ENCODE peak calls at places on chromosome 17, in ten cellular contexts. D, J, E, V, T, K, W, I, A and S are unnamed samples.

GRCh38 chr17:44105483-44105882 is 18.0 kb downstream of the HDAC5 start:
- DNase-seq in D (no peak), J (no peak), E (no peak), V (no peak), T (no peak), K (no peak), W (no peak), I (no peak), A (no peak), S (no peak)

GRCh38 chr17:34434065-34434464 is 71.0 kb upstream of the CCL1 start:
- DNase-seq in D (no peak), J (no peak), E (no peak), V (no peak), T (no peak), K (no peak), W (no peak), I (no peak), A (no peak), S (peak; percentile 26)

GRCh38 chr17:73182616-73183310 is 10.1 kb upstream of the COG1 start:
- DNase-seq in D (no peak), J (no peak), E (no peak), V (no peak), T (no peak), K (no peak), W (no peak), I (peak; percentile 64), A (no peak), S (no peak)

GRCh38 chr17:17391575-17392370 is 85.0 kb upstream of the MED9 start:
- DNase-seq in D (no peak), J (no peak), E (no peak), V (peak; percentile 22), T (no peak), K (no peak), W (peak; percentile 81), I (no peak), A (no peak), S (no peak)

GRCh38 chr17:77419547-77420475 is 279.0 kb downstream of the SEC14L1 start:
- DNase-seq in D (no peak), J (no peak), E (peak; percentile 94), V (peak; percentile 94), T (peak; percentile 43), K (no peak), W (no peak), I (no peak), A (no peak), S (no peak)

GRCh38 chr17:538096-538973 is 176.3 kb downstream of the VPS53 start:
- DNase-seq in D (no peak), J (no peak), E (no peak), V (peak; percentile 43), T (no peak), K (no peak), W (no peak), I (no peak), A (no peak), S (no peak)

GRCh38 chr17:56908061-56908542 is 5.7 kb downstream of the TRIM25 start:
- DNase-seq in D (peak; percentile 72), J (no peak), E (no peak), V (no peak), T (no peak), K (no peak), W (peak; percentile 28), I (peak; percentile 58), A (no peak), S (no peak)

GRCh38 chr17:50323060-50323459 is 22.9 kb upstream of the XYLT2 start:
- DNase-seq in D (no peak), J (no peak), E (no peak), V (no peak), T (no peak), K (no peak), W (no peak), I (no peak), A (no peak), S (no peak)

GRCh38 chr17:7774037-7774659 is 56.6 kb downstream of the DNAH2 start:
- DNase-seq in D (no peak), J (no peak), E (peak; percentile 37), V (no peak), T (peak; percentile 59), K (no peak), W (no peak), I (peak; percentile 44), A (no peak), S (no peak)

GRCh38 chr17:57045868-57046671 is 39.0 kb upstream of the AKAP1 start:
- DNase-seq in D (no peak), J (no peak), E (no peak), V (peak; percentile 44), T (no peak), K (peak; percentile 81), W (peak; percentile 23), I (peak; percentile 70), A (no peak), S (no peak)

GRCh38 chr17:74271902-74272563 is 2.0 kb upstream of the DNAI2 start:
- DNase-seq in D (peak; percentile 26), J (no peak), E (no peak), V (no peak), T (no peak), K (no peak), W (no peak), I (no peak), A (no peak), S (no peak)

GRCh38 chr17:31275126-31275525 is 21.9 kb downstream of the OMG start:
- DNase-seq in D (no peak), J (no peak), E (no peak), V (no peak), T (no peak), K (no peak), W (no peak), I (no peak), A (no peak), S (no peak)
- H3K27ac ChIP-seq in D (no peak overlapping the region), J (no peak overlapping the region), E (no peak overlapping the region), V (no peak overlapping the region), T (no peak overlapping the region), K (no peak overlapping the region), W (no peak overlapping the region), I (no peak overlapping the region), A (no peak overlapping the region), S (peak overlapping the region; percentile 72)

GRCh38 chr17:65182233-65182632 is 45.1 kb downstream of the RGS9 start:
- DNase-seq in D (no peak), J (no peak), E (no peak), V (no peak), T (no peak), K (no peak), W (no peak), I (no peak), A (no peak), S (no peak)

GRCh38 chr17:65185686-65186382 is 48.7 kb downstream of the RGS9 start:
- DNase-seq in D (no peak), J (no peak), E (peak; percentile 45), V (peak; percentile 48), T (no peak), K (no peak), W (no peak), I (no peak), A (no peak), S (no peak)

GRCh38 chr17:65184235-65184959 is 47.2 kb downstream of the RGS9 start:
- DNase-seq in D (no peak), J (no peak), E (no peak), V (no peak), T (no peak), K (no peak), W (no peak), I (no peak), A (no peak), S (no peak)

GRCh38 chr17:65185060-65185459 is 47.9 kb downstream of the RGS9 start:
- DNase-seq in D (no peak), J (no peak), E (no peak), V (no peak), T (no peak), K (no peak), W (no peak), I (no peak), A (no peak), S (no peak)

GRCh38 chr17:65183736-65184135 is 46.6 kb downstream of the RGS9 start:
- DNase-seq in D (no peak), J (no peak), E (peak; percentile 98), V (peak; percentile 97), T (peak; percentile 60), K (no peak), W (no peak), I (no peak), A (no peak), S (no peak)
- H3K27ac ChIP-seq in D (no peak overlapping the region), J (no peak overlapping the region), E (peak overlapping the region; percentile 42), V (peak overlapping the region; percentile 95), T (no peak overlapping the region), K (no peak overlapping the region), W (no peak overlapping the region), I (no peak overlapping the region), A (no peak overlapping the region), S (no peak overlapping the region)

GRCh38 chr17:2174471-2175293 is 119.8 kb downstream of the HIC1 start:
- DNase-seq in D (peak; percentile 55), J (no peak), E (no peak), V (peak; percentile 27), T (no peak), K (no peak), W (no peak), I (no peak), A (no peak), S (no peak)

GRCh38 chr17:2174048-2174447 is 119.1 kb downstream of the HIC1 start:
- DNase-seq in D (no peak), J (no peak), E (no peak), V (no peak), T (no peak), K (no peak), W (no peak), I (no peak), A (no peak), S (no peak)

GRCh38 chr17:2171725-2172446 is 117.0 kb downstream of the HIC1 start:
- DNase-seq in D (peak; percentile 75), J (peak; percentile 84), E (peak; percentile 66), V (peak; percentile 13), T (no peak), K (no peak), W (no peak), I (peak; percentile 74), A (no peak), S (no peak)

GRCh38 chr17:2172447-2172938 is 117.6 kb downstream of the HIC1 start:
- DNase-seq in D (no peak), J (no peak), E (peak; percentile 57), V (no peak), T (no peak), K (no peak), W (no peak), I (no peak), A (no peak), S (no peak)

DNA sequence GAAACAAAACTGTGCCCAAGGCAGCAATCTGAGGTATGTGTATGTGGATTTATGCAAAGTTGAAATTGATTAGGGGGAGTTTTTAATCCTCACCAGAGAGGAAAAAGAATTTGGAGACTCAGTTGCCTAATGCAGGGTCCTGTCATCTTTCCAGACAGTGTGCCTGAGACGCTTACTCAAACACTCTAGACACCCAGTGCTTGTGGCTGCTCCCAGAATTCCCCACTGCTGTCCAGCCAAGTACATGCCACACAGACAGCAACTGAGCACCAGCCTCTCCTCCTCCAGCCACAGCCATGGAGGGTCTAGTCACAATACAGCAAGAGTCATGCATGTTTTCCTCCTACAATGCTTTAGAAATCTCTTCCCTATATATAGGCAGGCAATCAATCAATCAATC is 118.1 kb downstream of the HIC1 start:
- DNase-seq in D (peak; percentile 52), J (no peak), E (no peak), V (no peak), T (no peak), K (no peak), W (no peak), I (no peak), A (no peak), S (no peak)
- H3K27ac ChIP-seq in D (peak overlapping the region; percentile 62), J (peak overlapping the region; percentile 68), E (no peak overlapping the region), V (peak overlapping the region; percentile 67), T (no peak overlapping the region), K (peak overlapping the region; percentile 69), W (no peak overlapping the region), I (peak overlapping the region; percentile 85), A (no peak overlapping the region), S (peak overlapping the region; percentile 95)

GRCh38 chr17:27461192-27461859 is 5.1 kb downstream of the KSR1 start:
- DNase-seq in D (no peak), J (no peak), E (peak; percentile 85), V (no peak), T (peak; percentile 47), K (no peak), W (no peak), I (no peak), A (no peak), S (no peak)
- H3K27ac ChIP-seq in D (no peak overlapping the region), J (no peak overlapping the region), E (no peak overlapping the region), V (no peak overlapping the region), T (no peak overlapping the region), K (no peak overlapping the region), W (no peak overlapping the region), I (no peak overlapping the region), A (no peak overlapping the region), S (no peak overlapping the region)